ENCODE peak calls at places on chromosomes 4 and X, in six cellular contexts. I is mammary epithelial cell, Y is psoas muscle, X is fibroblast of lung, B is cardiac muscle cell, U is lower lobe of right lung. N is an unnamed sample.

GRCh38 chr4:138560448-138560847 is 318.3 kb upstream of the SLC7A11 start:
- DNase-seq in I (no peak), Y (no peak), X (no peak), B (no peak), U (no peak), N (peak)

GRCh38 chrX:54978448-54978847 is 15.5 kb downstream of the PFKFB1 start:
- DNase-seq in I (peak), Y (no peak), X (peak), B (no peak), U (no peak), N (no peak)

GRCh38 chrX:9339603-9340569 is 125.0 kb upstream of the TBL1X start:
- DNase-seq in I (no peak), Y (peak), X (no peak), B (peak), U (no peak), N (peak)

GRCh38 chr4:89619230-89619962 is 217.6 kb downstream of the SNCA start:
- DNase-seq in I (no peak), Y (no peak), X (no peak), B (peak), U (no peak), N (no peak)

GRCh38 chr4:48483777-48484493 is 792 bp downstream of the SLC10A4 start:
- DNase-seq in I (no peak), Y (peak), X (no peak), B (no peak), U (peak), N (peak)

GRCh38 chr4:133802741-133803140 is 398.8 kb downstream of the PABPC4L start:
- DNase-seq in I (no peak), Y (no peak), X (peak), B (peak), U (no peak), N (no peak)

GRCh38 chr4:20760053-20760452 is 59.8 kb downstream of the PACRGL start:
- DNase-seq in I (no peak), Y (no peak), X (no peak), B (peak), U (no peak), N (no peak)

GRCh38 chrX:136652822-136653723 is 5.1 kb downstream of the CD40LG start:
- DNase-seq in I (peak), Y (peak), X (no peak), B (no peak), U (no peak), N (no peak)

GRCh38 chrX:116170444-116170843 is at the start of gene AGTR2:
- DNase-seq in I (no peak), Y (no peak), X (no peak), B (no peak), U (no peak), N (no peak)

GRCh38 chr4:27861381-27861787 is 1000.7 kb downstream of the STIM2 start:
- DNase-seq in I (peak), Y (no peak), X (peak), B (peak), U (no peak), N (no peak)

DNA sequence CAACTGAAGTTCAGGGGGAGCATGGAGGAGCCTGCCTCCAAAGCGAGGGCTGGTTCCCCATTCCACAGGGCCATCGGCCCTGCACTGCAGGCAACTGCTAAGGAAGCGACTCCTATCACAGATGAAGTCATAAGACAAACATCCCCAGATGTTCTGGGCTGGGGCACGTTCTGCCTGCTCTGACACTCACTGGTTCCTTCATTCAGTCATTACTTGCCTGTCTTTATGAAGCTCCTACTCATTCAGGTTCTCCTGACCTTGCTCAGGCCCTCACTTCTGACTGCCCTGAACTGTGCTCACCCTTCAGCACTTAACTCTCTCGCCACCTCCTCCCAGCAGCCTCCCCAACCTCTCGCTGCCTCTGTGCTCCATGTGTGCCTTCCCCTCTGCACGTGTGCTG is 2.5 kb upstream of the SLC2A9 start:
- DNase-seq in I (no peak), Y (no peak), X (no peak), B (no peak), U (no peak), N (no peak)
- H3K27ac ChIP-seq in I (no peak), Y (no peak), X (no peak), B (no peak), U (peak), N (no peak)

GRCh38 chrX:104324461-104324860 is 69.7 kb upstream of the ESX1 start:
- DNase-seq in I (no peak), Y (no peak), X (no peak), B (no peak), U (no peak), N (no peak)
- H3K4me3 ChIP-seq in I (no peak), Y (no peak), X (no peak), B (no peak), U (no peak), N (no peak)

DNA sequence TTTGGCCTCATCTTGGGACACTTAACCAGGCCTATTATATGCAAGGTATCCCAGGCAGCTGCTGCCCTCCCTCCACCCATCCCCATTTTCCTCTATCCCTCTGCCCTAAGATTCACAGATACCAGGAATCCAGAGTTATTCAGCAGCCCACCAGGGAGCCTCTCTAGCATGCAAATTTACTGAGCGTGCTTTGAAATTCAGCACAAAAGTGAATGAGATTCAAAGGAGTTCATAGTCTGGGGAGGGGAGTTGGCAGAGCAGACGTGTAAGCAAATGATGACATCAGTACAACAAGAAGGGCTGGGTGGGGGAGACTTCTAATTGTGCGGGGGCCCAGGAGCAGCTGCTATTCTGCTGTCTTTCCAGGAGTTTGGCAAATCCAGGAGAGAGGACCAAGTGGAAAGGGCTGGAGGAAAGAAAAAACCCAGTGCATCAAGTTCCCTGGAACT is 1.7 kb upstream of the MTM1 start:
- DNase-seq in I (no peak), Y (no peak), X (no peak), B (no peak), U (no peak), N (no peak)
- H3K27ac ChIP-seq in I (no peak), Y (no peak), X (no peak), B (no peak), U (no peak), N (no peak)

DNA sequence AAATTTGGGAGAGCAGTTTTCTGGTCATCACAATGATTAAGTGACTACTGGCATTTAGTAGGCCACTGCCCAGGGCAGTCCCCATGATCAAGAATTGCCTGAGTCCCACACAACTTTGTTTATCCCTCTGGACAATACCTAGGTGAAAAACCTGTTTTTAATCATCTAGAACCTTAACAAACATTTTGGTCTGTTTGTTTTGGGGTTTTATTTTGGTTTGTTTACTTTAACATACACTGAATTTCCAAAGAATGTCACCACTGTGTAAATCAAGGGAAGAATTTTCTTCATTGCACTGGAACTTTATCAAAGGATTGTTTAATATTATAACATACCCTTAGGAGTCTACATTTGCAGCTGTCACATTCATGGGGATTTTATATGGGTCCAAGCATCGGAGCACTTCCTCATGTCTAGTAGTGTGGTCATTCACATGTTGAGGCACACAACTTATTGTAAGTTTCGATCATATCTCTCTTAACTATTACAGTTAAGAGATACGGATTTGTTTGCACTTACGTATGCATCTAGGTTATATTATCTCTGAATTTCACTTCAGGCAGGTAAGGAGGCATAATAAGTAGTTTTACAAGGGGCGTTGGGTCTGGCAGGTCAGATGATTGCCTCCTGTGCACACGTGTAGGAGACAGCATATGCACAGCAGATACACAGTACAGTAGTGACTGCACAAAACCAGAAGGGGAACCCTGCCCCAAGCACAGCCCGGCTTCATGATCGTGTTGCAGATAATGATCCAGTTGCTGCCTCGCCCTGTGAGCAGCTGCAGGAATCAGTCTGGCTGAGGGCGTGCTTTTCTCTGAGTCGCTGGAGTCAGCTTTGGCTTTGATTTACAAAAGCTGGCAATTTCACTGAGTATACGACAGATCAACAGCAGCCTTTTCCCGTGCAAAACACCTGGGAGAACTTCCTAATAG is 302.8 kb upstream of the GATB start:
- DNase-seq in I (no peak), Y (peak), X (peak), B (no peak), U (no peak), N (no peak)
- H3K4me3 ChIP-seq in I (no peak), Y (peak), X (no peak), B (no peak), U (no peak), N (no peak)

GRCh38 chr4:8050555-8051206 is 107.9 kb downstream of the ABLIM2 start:
- DNase-seq in I (no peak), Y (peak), X (peak), B (peak), U (peak), N (no peak)

GRCh38 chr4:8050180-8050554 is 108.4 kb downstream of the ABLIM2 start:
- DNase-seq in I (no peak), Y (no peak), X (no peak), B (no peak), U (no peak), N (no peak)

GRCh38 chr4:8046925-8047541 is 107.4 kb upstream of the AFAP1 start:
- DNase-seq in I (no peak), Y (no peak), X (no peak), B (no peak), U (no peak), N (no peak)

GRCh38 chr4:8047837-8048678 is 108.4 kb upstream of the AFAP1 start:
- DNase-seq in I (no peak), Y (no peak), X (no peak), B (no peak), U (no peak), N (no peak)

DNA sequence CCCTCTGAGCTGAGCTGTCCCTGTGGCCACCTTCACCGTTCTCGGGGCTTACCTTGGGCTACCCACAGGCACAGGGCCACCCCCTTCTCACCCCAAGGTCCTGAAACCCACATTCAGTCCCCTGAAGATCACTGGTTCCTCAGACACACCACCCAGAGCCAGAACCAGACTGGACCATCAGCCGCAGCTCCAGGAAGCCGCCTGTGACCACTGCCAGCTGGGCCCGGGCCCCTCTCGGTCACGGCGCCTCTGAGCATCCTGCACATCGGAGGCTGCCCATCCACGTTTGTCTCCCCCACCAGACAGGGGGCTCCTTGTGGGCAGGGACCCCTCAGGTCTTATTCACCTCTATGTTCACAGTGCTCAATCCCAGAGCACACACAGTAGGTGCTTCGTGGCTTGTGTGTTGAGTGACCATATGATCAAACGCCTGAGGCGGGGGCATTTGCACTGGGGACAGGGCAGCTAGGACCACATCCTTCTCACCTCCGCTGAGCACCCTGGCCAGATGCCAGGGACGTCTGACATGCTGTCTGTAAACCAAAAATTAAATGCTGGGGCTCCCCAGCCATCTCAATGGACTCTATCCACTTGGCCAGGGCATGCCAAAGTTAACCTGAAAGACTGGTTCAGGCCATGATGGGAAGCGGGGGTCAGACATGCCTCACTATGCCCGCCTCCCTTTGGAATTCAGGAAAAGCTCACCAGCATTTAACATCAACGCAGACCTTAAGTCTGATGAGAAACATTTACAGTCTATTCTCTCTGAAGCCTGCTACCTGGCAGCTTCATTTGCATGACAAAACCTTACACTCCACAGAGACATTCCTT is 109.4 kb upstream of the AFAP1 start:
- DNase-seq in I (no peak), Y (no peak), X (no peak), B (no peak), U (no peak), N (no peak)
- H3K27ac ChIP-seq in I (no peak), Y (peak), X (no peak), B (no peak), U (no peak), N (no peak)

DNA sequence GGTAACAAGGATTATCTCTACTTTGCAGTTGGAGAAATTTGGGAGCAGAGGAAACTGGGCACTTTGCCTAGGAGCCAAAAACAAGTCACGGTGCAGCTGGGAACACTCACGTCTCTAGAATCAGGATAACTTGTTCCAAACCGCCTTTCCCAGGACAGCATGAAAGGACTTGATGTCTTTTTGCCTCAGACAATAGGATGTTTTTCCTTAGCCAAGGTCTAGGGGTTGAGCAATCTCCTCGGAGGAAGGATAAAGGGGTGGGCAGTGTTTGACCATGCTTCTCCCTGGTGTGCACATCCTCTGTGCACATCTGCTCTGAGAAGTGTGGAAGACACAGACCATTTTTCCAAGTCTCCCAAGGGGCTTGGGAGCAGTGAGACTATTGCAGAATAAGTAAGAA is 1.7 kb upstream of the SPARCL1 start:
- DNase-seq in I (peak), Y (peak), X (peak), B (peak), U (no peak), N (no peak)
- H3K4me3 ChIP-seq in I (no peak), Y (peak), X (no peak), B (no peak), U (peak), N (no peak)

GRCh38 chrX:133437356-133437755 is 22.1 kb upstream of the GPC4 start:
- DNase-seq in I (no peak), Y (no peak), X (no peak), B (no peak), U (no peak), N (no peak)

GRCh38 chrX:133444196-133444595 is 28.9 kb upstream of the GPC4 start:
- DNase-seq in I (peak), Y (no peak), X (peak), B (no peak), U (no peak), N (no peak)

GRCh38 chrX:133437771-133438170 is 22.5 kb upstream of the GPC4 start:
- DNase-seq in I (no peak), Y (no peak), X (no peak), B (no peak), U (no peak), N (no peak)

GRCh38 chrX:133440797-133441163 is 25.5 kb upstream of the GPC4 start:
- DNase-seq in I (no peak), Y (no peak), X (no peak), B (no peak), U (no peak), N (no peak)

DNA sequence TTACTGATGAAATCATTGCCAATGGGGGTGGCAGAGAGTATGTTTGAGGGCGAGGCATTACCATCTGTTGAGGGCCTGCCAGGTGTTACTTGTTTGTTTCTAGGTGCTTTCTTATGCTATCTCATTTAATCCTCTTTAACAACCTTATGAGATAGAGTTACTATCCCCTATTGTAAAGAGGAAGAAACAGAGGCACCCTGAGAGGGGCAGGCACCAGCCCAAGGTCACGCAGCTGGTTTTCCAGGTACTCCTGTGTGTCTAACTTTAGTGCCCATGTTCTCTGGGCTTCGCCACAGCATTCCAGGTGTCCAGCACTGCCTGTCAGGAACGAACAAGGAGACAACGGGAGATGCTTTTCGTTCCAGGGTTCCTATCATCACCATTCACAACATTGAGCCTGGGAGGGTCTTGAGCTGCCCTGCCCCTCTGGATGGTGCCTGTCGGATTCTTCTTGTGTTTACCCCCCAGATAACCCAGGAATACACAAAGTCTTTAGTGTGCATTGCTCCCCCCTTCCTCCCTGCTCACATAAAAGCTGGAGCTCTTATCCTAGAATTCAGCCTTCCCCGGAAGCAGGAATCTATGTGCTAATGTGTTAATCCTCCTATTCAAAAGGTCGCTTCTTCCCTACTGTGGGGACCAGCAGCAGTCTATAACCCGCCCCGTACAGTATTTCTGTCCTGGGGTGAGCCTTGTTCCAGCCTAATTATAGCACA is 24.9 kb upstream of the GPC4 start:
- DNase-seq in I (no peak), Y (no peak), X (no peak), B (no peak), U (no peak), N (no peak)
- H3K27ac ChIP-seq in I (no peak), Y (no peak), X (no peak), B (no peak), U (no peak), N (no peak)